ENCODE peak calls at places on chromosome 18, in seven cellular contexts. E, Q, V, J, X, F and C are unnamed samples.
A peak's percentile ranks its signal among the peaks of the same experiment; 100 is the strongest.

GRCh38 chr18:23825496-23825895 is 136.2 kb downstream of the LAMA3 start:
- DNase-seq in E (peak; percentile 19), Q (no peak), V (no peak), J (no peak), X (no peak), F (no peak), C (no peak)

GRCh38 chr18:26442139-26442538 is 106.2 kb downstream of the KCTD1 start:
- DNase-seq in E (no peak), Q (no peak), V (no peak), J (no peak), X (no peak), F (no peak), C (no peak)

GRCh38 chr18:62521588-62521987 is 1.2 kb upstream of the ZCCHC2 start:
- DNase-seq in E (no peak), Q (no peak), V (no peak), J (no peak), X (no peak), F (no peak), C (no peak)

GRCh38 chr18:48408111-48408726 is 964 bp downstream of the ZBTB7C start:
- DNase-seq in E (no peak), Q (no peak), V (no peak), J (no peak), X (no peak), F (no peak), C (peak; percentile 17)

GRCh38 chr18:69885841-69886531 is 61.7 kb downstream of the CD226 start:
- DNase-seq in E (no peak), Q (no peak), V (no peak), J (no peak), X (peak; percentile 58), F (no peak), C (no peak)

GRCh38 chr18:34280653-34281052 is 55.9 kb upstream of the NOL4 start:
- DNase-seq in E (no peak), Q (no peak), V (no peak), J (no peak), X (no peak), F (no peak), C (no peak)

GRCh38 chr18:34847408-34847807 is 137.3 kb downstream of the DTNA start:
- DNase-seq in E (no peak), Q (no peak), V (no peak), J (no peak), X (no peak), F (no peak), C (no peak)

GRCh38 chr18:72833471-72833870 is 34.3 kb downstream of the NETO1 start:
- DNase-seq in E (peak; percentile 47), Q (no peak), V (no peak), J (no peak), X (no peak), F (no peak), C (no peak)

GRCh38 chr18:45007531-45007930 is 326.8 kb downstream of the SETBP1 start:
- DNase-seq in E (peak; percentile 15), Q (no peak), V (no peak), J (no peak), X (no peak), F (no peak), C (no peak)

GRCh38 chr18:9539283-9539682 is 64.0 kb downstream of the RALBP1 start:
- DNase-seq in E (peak; percentile 81), Q (no peak), V (no peak), J (no peak), X (no peak), F (no peak), C (no peak)

GRCh38 chr18:9803698-9804516 is 81.9 kb upstream of the TXNDC2 start:
- DNase-seq in E (no peak), Q (no peak), V (no peak), J (no peak), X (no peak), F (no peak), C (no peak)

GRCh38 chr18:49041677-49042570 is 91.2 kb upstream of the SMAD7 start:
- DNase-seq in E (peak; percentile 58), Q (no peak), V (peak; percentile 24), J (no peak), X (peak; percentile 31), F (peak; percentile 33), C (peak; percentile 13)

GRCh38 chr18:12405066-12405465 is 2.7 kb upstream of the PRELID3A start:
- DNase-seq in E (no peak), Q (no peak), V (no peak), J (no peak), X (no peak), F (no peak), C (no peak)

GRCh38 chr18:6781846-6782245 is 52.3 kb downstream of the ARHGAP28 start:
- DNase-seq in E (peak; percentile 49), Q (no peak), V (no peak), J (no peak), X (no peak), F (no peak), C (no peak)

GRCh38 chr18:34999734-35000397 is 41.3 kb upstream of the MAPRE2 start:
- DNase-seq in E (no peak), Q (peak; percentile 26), V (no peak), J (no peak), X (no peak), F (no peak), C (no peak)

GRCh38 chr18:56258178-56258577 is 380.2 kb downstream of the TXNL1 start:
- DNase-seq in E (no peak), Q (no peak), V (no peak), J (no peak), X (no peak), F (no peak), C (no peak)

GRCh38 chr18:903703-904102 is 968 bp upstream of the ADCYAP1 start:
- DNase-seq in E (peak; percentile 57), Q (peak; percentile 18), V (no peak), J (no peak), X (peak; percentile 50), F (no peak), C (no peak)

GRCh38 chr18:9433616-9434239 is 41.6 kb upstream of the RALBP1 start:
- DNase-seq in E (no peak), Q (no peak), V (no peak), J (peak; percentile 38), X (no peak), F (no peak), C (no peak)

GRCh38 chr18:4256786-4257417 is 198.2 kb downstream of the DLGAP1 start:
- DNase-seq in E (no peak), Q (no peak), V (no peak), J (no peak), X (no peak), F (no peak), C (no peak)

GRCh38 chr18:56458770-56459450 is 179.5 kb downstream of the TXNL1 start:
- DNase-seq in E (no peak), Q (no peak), V (peak; percentile 66), J (no peak), X (no peak), F (no peak), C (no peak)

GRCh38 chr18:70991577-70991976 is 702.7 kb downstream of the SOCS6 start:
- DNase-seq in E (peak; percentile 11), Q (no peak), V (no peak), J (no peak), X (no peak), F (no peak), C (no peak)

GRCh38 chr18:51361130-51361860 is 163.8 kb upstream of the MEX3C start:
- DNase-seq in E (peak; percentile 22), Q (peak; percentile 2), V (no peak), J (no peak), X (no peak), F (peak; percentile 16), C (no peak)

GRCh38 chr18:32289480-32290075 is 99.7 kb downstream of the MEP1B start:
- DNase-seq in E (peak; percentile 67), Q (no peak), V (peak; percentile 41), J (peak; percentile 22), X (peak; percentile 8), F (no peak), C (peak; percentile 4)